ENCODE peak calls at places on chromosomes 13 and 19, in four cellular contexts. Q, E, V and H are unnamed samples.
A peak's percentile ranks its signal among the peaks of the same experiment; 100 is the strongest.

GRCh38 chr19:53877361-53877766 is 4.6 kb upstream of the PRKCG start:
- DNase-seq in Q (no peak), V (no peak), E (peak; percentile 55), H (no peak)

GRCh38 chr13:37476874-37477273 is 121.7 kb downstream of the POSTN start:
- DNase-seq in V (no peak), E (no peak), Q (no peak), H (no peak)

GRCh38 chr13:37486171-37486661 is 112.4 kb downstream of the POSTN start:
- DNase-seq in V (no peak), E (no peak), Q (no peak), H (no peak)

GRCh38 chr13:26555413-26555812 is 2.1 kb upstream of the WASF3 start:
- DNase-seq in V (no peak), Q (no peak), E (no peak), H (no peak)

GRCh38 chr19:2867025-2867991 is at the start of gene ZNF556:
- DNase-seq in E (no peak), Q (no peak), V (no peak), H (peak; percentile 54)

GRCh38 chr19:5017235-5017634 is 48.3 kb downstream of the KDM4B start:
- DNase-seq in E (no peak), Q (no peak), V (no peak), H (no peak)

GRCh38 chr13:30334663-30335386 is 27.5 kb upstream of the KATNAL1 start:
- DNase-seq in E (peak; percentile 50), V (no peak), Q (no peak), H (no peak)

GRCh38 chr19:42989851-42990250 is 36.4 kb downstream of the PSG11 start:
- DNase-seq in V (no peak), Q (no peak), E (no peak), H (no peak)

GRCh38 chr13:21936674-21937073 is 265.8 kb downstream of the FGF9 start:
- DNase-seq in E (no peak), V (no peak), Q (no peak), H (no peak)

GRCh38 chr13:95207769-95208366 is 93.4 kb downstream of the ABCC4 start:
- DNase-seq in Q (no peak), V (no peak), E (no peak), H (no peak)

GRCh38 chr13:112718318-112718717 is 28.5 kb downstream of the ATP11A start:
- DNase-seq in V (no peak), Q (no peak), E (no peak), H (no peak)

GRCh38 chr19:43699506-43700367 is 16.1 kb upstream of the IRGC start:
- DNase-seq in V (no peak), E (peak; percentile 21), Q (peak; percentile 19), H (no peak)

GRCh38 chr13:98761126-98761978 is 8.9 kb upstream of the SLC15A1 start:
- DNase-seq in E (no peak), V (no peak), Q (no peak), H (no peak)

GRCh38 chr19:17522988-17523872 is 11.8 kb downstream of the PGLS start:
- DNase-seq in E (peak; percentile 89), Q (peak; percentile 10), V (peak; percentile 26), H (no peak)

GRCh38 chr19:2524361-2524839 is 48.5 kb downstream of the GADD45B start:
- DNase-seq in Q (no peak), V (no peak), E (no peak), H (no peak)

GRCh38 chr13:44219808-44220544 is 153.6 kb upstream of the SERP2 start:
- DNase-seq in Q (no peak), V (no peak), E (no peak), H (peak; percentile 28)

GRCh38 chr19:1237027-1237659 is 662 bp downstream of the CBARP start:
- DNase-seq in Q (peak; percentile 59), E (no peak), V (no peak), H (no peak)

GRCh38 chr19:33796164-33797100 is at the start of gene KCTD15:
- DNase-seq in V (peak; percentile 43), Q (no peak), E (no peak), H (no peak)

GRCh38 chr13:88926890-88927502 is 1255.8 kb downstream of the SLITRK5 start:
- DNase-seq in E (no peak), Q (no peak), V (no peak), H (no peak)

GRCh38 chr19:11069451-11070009 is 19.7 kb upstream of the LDLR start:
- DNase-seq in E (no peak), V (no peak), Q (no peak), H (no peak)

GRCh38 chr13:52599037-52599852 is 43.0 kb upstream of the HNRNPA1L2 start:
- DNase-seq in E (no peak), V (no peak), Q (no peak), H (no peak)

GRCh38 chr19:15297416-15298224 is 34.7 kb downstream of the BRD4 start:
- DNase-seq in E (peak; percentile 40), Q (no peak), V (no peak), H (no peak)

GRCh38 chr13:25973085-25973484 is 78.7 kb downstream of the SHISA2 start:
- DNase-seq in E (no peak), Q (no peak), V (no peak), H (no peak)

GRCh38 chr19:43634516-43634876 is 5.2 kb downstream of the CADM4 start:
- DNase-seq in Q (peak; percentile 35), E (no peak), V (no peak), H (no peak)

GRCh38 chr13:26991508-26992181 is 180.0 kb downstream of the USP12 start:
- DNase-seq in E (no peak), V (no peak), Q (no peak), H (no peak)

GRCh38 chr19:5293607-5294089 is 47.0 kb downstream of the PTPRS start:
- DNase-seq in E (no peak), Q (no peak), V (no peak), H (no peak)

GRCh38 chr13:113275387-113275786 is 21.7 kb upstream of the LAMP1 start:
- DNase-seq in Q (no peak), E (peak; percentile 41), V (peak; percentile 26), H (no peak)

GRCh38 chr13:39417131-39417530 is 185.9 kb downstream of the LHFPL6 start:
- DNase-seq in E (no peak), V (no peak), Q (no peak), H (no peak)

GRCh38 chr19:22438011-22438410 is 15.9 kb upstream of the ZNF98 start:
- DNase-seq in V (no peak), Q (no peak), E (no peak), H (no peak)

GRCh38 chr19:17654993-17655392 is 33.2 kb downstream of the UNC13A start:
- DNase-seq in E (no peak), Q (no peak), V (no peak), H (no peak)

GRCh38 chr19:40663712-40664692 is 26.4 kb downstream of the NUMBL start:
- DNase-seq in E (no peak), V (no peak), Q (no peak), H (no peak)

GRCh38 chr13:76293346-76293745 is 592.9 kb downstream of the KCTD12 start:
- DNase-seq in Q (no peak), V (no peak), E (no peak), H (no peak)